ENCODE peak calls at places on chromosomes 4 and X, in four cellular contexts. One of them, this sample, is unnamed.

GRCh38 chrX:69504626-69505612 is 793 bp downstream of the NALF2 start:
- DNase-seq in ACHN: no peak
- DNase-seq in H7: peak; percentile 62
- DNase-seq in stimulated activated CD8-positive, alpha-beta memory T cell treated with anti-CD3 and anti-CD28 coated beads, Interleukin-15, amount 100 ng/mL, for 24 hours: no peak
- DNase-seq in this sample: no peak

GRCh38 chrX:130110379-130111219 is at the start of gene ELF4:
- DNase-seq in ACHN: peak; percentile 59
- DNase-seq in H7: peak; percentile 94
- DNase-seq in stimulated activated CD8-positive, alpha-beta memory T cell treated with anti-CD3 and anti-CD28 coated beads, Interleukin-15, amount 100 ng/mL, for 24 hours: no peak
- DNase-seq in this sample: peak; percentile 64

GRCh38 chr4:79964715-79965345 is 108.2 kb downstream of the ANTXR2 start:
- DNase-seq in ACHN: no peak
- DNase-seq in H7: peak; percentile 70
- DNase-seq in stimulated activated CD8-positive, alpha-beta memory T cell treated with anti-CD3 and anti-CD28 coated beads, Interleukin-15, amount 100 ng/mL, for 24 hours: no peak
- DNase-seq in this sample: no peak

GRCh38 chrX:154761977-154762528 is 611 bp upstream of the DKC1 start:
- DNase-seq in ACHN: no peak
- DNase-seq in H7: no peak
- DNase-seq in stimulated activated CD8-positive, alpha-beta memory T cell treated with anti-CD3 and anti-CD28 coated beads, Interleukin-15, amount 100 ng/mL, for 24 hours: no peak
- DNase-seq in this sample: no peak

GRCh38 chr4:158209825-158210807 is at the start of gene TMEM144:
- DNase-seq in ACHN: peak; percentile 94
- DNase-seq in H7: peak; percentile 63
- DNase-seq in stimulated activated CD8-positive, alpha-beta memory T cell treated with anti-CD3 and anti-CD28 coated beads, Interleukin-15, amount 100 ng/mL, for 24 hours: peak; percentile 3
- DNase-seq in this sample: no peak

GRCh38 chr4:25437951-25438350 is 60.9 kb downstream of the ANAPC4 start:
- DNase-seq in ACHN: no peak
- DNase-seq in H7: no peak
- DNase-seq in stimulated activated CD8-positive, alpha-beta memory T cell treated with anti-CD3 and anti-CD28 coated beads, Interleukin-15, amount 100 ng/mL, for 24 hours: no peak
- DNase-seq in this sample: no peak

GRCh38 chr4:156347412-156348075 is 393.9 kb upstream of the CTSO start:
- DNase-seq in ACHN: peak; percentile 72
- DNase-seq in H7: no peak
- DNase-seq in stimulated activated CD8-positive, alpha-beta memory T cell treated with anti-CD3 and anti-CD28 coated beads, Interleukin-15, amount 100 ng/mL, for 24 hours: no peak
- DNase-seq in this sample: no peak

GRCh38 chr4:98687876-98688275 is 29.5 kb upstream of the TSPAN5 start:
- DNase-seq in ACHN: no peak
- DNase-seq in H7: no peak
- DNase-seq in stimulated activated CD8-positive, alpha-beta memory T cell treated with anti-CD3 and anti-CD28 coated beads, Interleukin-15, amount 100 ng/mL, for 24 hours: no peak
- DNase-seq in this sample: no peak

GRCh38 chr4:113826431-113826830 is 64.9 kb upstream of the CAMK2D start:
- DNase-seq in ACHN: no peak
- DNase-seq in H7: no peak
- DNase-seq in stimulated activated CD8-positive, alpha-beta memory T cell treated with anti-CD3 and anti-CD28 coated beads, Interleukin-15, amount 100 ng/mL, for 24 hours: no peak
- DNase-seq in this sample: no peak

GRCh38 chr4:22179124-22179874 is 230.7 kb upstream of the KCNIP4 start:
- DNase-seq in ACHN: peak; percentile 78
- DNase-seq in H7: no peak
- DNase-seq in stimulated activated CD8-positive, alpha-beta memory T cell treated with anti-CD3 and anti-CD28 coated beads, Interleukin-15, amount 100 ng/mL, for 24 hours: no peak
- DNase-seq in this sample: no peak

GRCh38 chr4:169195032-169195431 is 75.7 kb downstream of the SH3RF1 start:
- DNase-seq in ACHN: no peak
- DNase-seq in H7: no peak
- DNase-seq in stimulated activated CD8-positive, alpha-beta memory T cell treated with anti-CD3 and anti-CD28 coated beads, Interleukin-15, amount 100 ng/mL, for 24 hours: no peak
- DNase-seq in this sample: no peak

GRCh38 chr4:122612540-122612939 is 8.3 kb downstream of the IL21 start:
- DNase-seq in ACHN: no peak
- DNase-seq in H7: no peak
- DNase-seq in stimulated activated CD8-positive, alpha-beta memory T cell treated with anti-CD3 and anti-CD28 coated beads, Interleukin-15, amount 100 ng/mL, for 24 hours: no peak
- DNase-seq in this sample: no peak

GRCh38 chrX:126141014-126141413 is 25.1 kb downstream of the DCAF12L2 start:
- DNase-seq in ACHN: no peak
- DNase-seq in H7: no peak
- DNase-seq in stimulated activated CD8-positive, alpha-beta memory T cell treated with anti-CD3 and anti-CD28 coated beads, Interleukin-15, amount 100 ng/mL, for 24 hours: no peak
- DNase-seq in this sample: no peak

GRCh38 chr4:89567936-89568335 is 260.3 kb upstream of the GPRIN3 start:
- DNase-seq in ACHN: no peak
- DNase-seq in H7: no peak
- DNase-seq in stimulated activated CD8-positive, alpha-beta memory T cell treated with anti-CD3 and anti-CD28 coated beads, Interleukin-15, amount 100 ng/mL, for 24 hours: no peak
- DNase-seq in this sample: no peak

GRCh38 chr4:76116821-76117220 is 31.4 kb downstream of the NUP54 start:
- DNase-seq in ACHN: no peak
- DNase-seq in H7: no peak
- DNase-seq in stimulated activated CD8-positive, alpha-beta memory T cell treated with anti-CD3 and anti-CD28 coated beads, Interleukin-15, amount 100 ng/mL, for 24 hours: no peak
- DNase-seq in this sample: no peak

GRCh38 chr4:32025840-32026459 is 1305.8 kb downstream of the PCDH7 start:
- DNase-seq in ACHN: peak; percentile 91
- DNase-seq in H7: no peak
- DNase-seq in stimulated activated CD8-positive, alpha-beta memory T cell treated with anti-CD3 and anti-CD28 coated beads, Interleukin-15, amount 100 ng/mL, for 24 hours: no peak
- DNase-seq in this sample: no peak

GRCh38 chr4:186839122-186840037 is 115.7 kb upstream of the FAT1 start:
- DNase-seq in ACHN: peak; percentile 73
- DNase-seq in H7: no peak
- DNase-seq in stimulated activated CD8-positive, alpha-beta memory T cell treated with anti-CD3 and anti-CD28 coated beads, Interleukin-15, amount 100 ng/mL, for 24 hours: no peak
- DNase-seq in this sample: no peak

GRCh38 chrX:57906790-57907189 is 3.5 kb downstream of the ZXDA start:
- DNase-seq in ACHN: peak; percentile 27
- DNase-seq in H7: no peak
- DNase-seq in stimulated activated CD8-positive, alpha-beta memory T cell treated with anti-CD3 and anti-CD28 coated beads, Interleukin-15, amount 100 ng/mL, for 24 hours: no peak
- DNase-seq in this sample: no peak

GRCh38 chrX:47186096-47186740 is 7.4 kb upstream of the UBA1 start:
- DNase-seq in ACHN: no peak
- DNase-seq in H7: no peak
- DNase-seq in stimulated activated CD8-positive, alpha-beta memory T cell treated with anti-CD3 and anti-CD28 coated beads, Interleukin-15, amount 100 ng/mL, for 24 hours: no peak
- DNase-seq in this sample: no peak

GRCh38 chr4:26342328-26343040 is 21.7 kb downstream of the RBPJ start:
- DNase-seq in ACHN: peak; percentile 83
- DNase-seq in H7: no peak
- DNase-seq in stimulated activated CD8-positive, alpha-beta memory T cell treated with anti-CD3 and anti-CD28 coated beads, Interleukin-15, amount 100 ng/mL, for 24 hours: no peak
- DNase-seq in this sample: no peak

GRCh38 chr4:123750044-123750443 is 353.4 kb downstream of the SPRY1 start:
- DNase-seq in ACHN: no peak
- DNase-seq in H7: peak; percentile 16
- DNase-seq in stimulated activated CD8-positive, alpha-beta memory T cell treated with anti-CD3 and anti-CD28 coated beads, Interleukin-15, amount 100 ng/mL, for 24 hours: no peak
- DNase-seq in this sample: no peak

GRCh38 chrX:131792356-131792749 is 230.7 kb upstream of the STK26 start:
- DNase-seq in ACHN: no peak
- DNase-seq in H7: no peak
- DNase-seq in stimulated activated CD8-positive, alpha-beta memory T cell treated with anti-CD3 and anti-CD28 coated beads, Interleukin-15, amount 100 ng/mL, for 24 hours: no peak
- DNase-seq in this sample: peak; percentile 87

GRCh38 chr4:32645653-32646052 is 1925.5 kb downstream of the PCDH7 start:
- DNase-seq in ACHN: no peak
- DNase-seq in H7: no peak
- DNase-seq in stimulated activated CD8-positive, alpha-beta memory T cell treated with anti-CD3 and anti-CD28 coated beads, Interleukin-15, amount 100 ng/mL, for 24 hours: no peak
- DNase-seq in this sample: no peak

GRCh38 chr4:122827899-122828601 is 1.4 kb downstream of the FGF2 start:
- DNase-seq in ACHN: peak; percentile 63
- DNase-seq in H7: peak; percentile 85
- DNase-seq in stimulated activated CD8-positive, alpha-beta memory T cell treated with anti-CD3 and anti-CD28 coated beads, Interleukin-15, amount 100 ng/mL, for 24 hours: no peak
- DNase-seq in this sample: no peak

GRCh38 chr4:6746721-6747689 is 31.0 kb downstream of the BLOC1S4 start:
- DNase-seq in ACHN: no peak
- DNase-seq in H7: peak; percentile 30
- DNase-seq in stimulated activated CD8-positive, alpha-beta memory T cell treated with anti-CD3 and anti-CD28 coated beads, Interleukin-15, amount 100 ng/mL, for 24 hours: no peak
- DNase-seq in this sample: no peak

GRCh38 chr4:60033826-60034225 is 1166.3 kb upstream of the ADGRL3 start:
- DNase-seq in ACHN: no peak
- DNase-seq in H7: no peak
- DNase-seq in stimulated activated CD8-positive, alpha-beta memory T cell treated with anti-CD3 and anti-CD28 coated beads, Interleukin-15, amount 100 ng/mL, for 24 hours: no peak
- DNase-seq in this sample: no peak

GRCh38 chr4:61195064-61195463 is 5.1 kb upstream of the ADGRL3 start:
- DNase-seq in ACHN: no peak
- DNase-seq in H7: no peak
- DNase-seq in stimulated activated CD8-positive, alpha-beta memory T cell treated with anti-CD3 and anti-CD28 coated beads, Interleukin-15, amount 100 ng/mL, for 24 hours: no peak
- DNase-seq in this sample: no peak

GRCh38 chrX:109974906-109975655 is 27.8 kb upstream of the TMEM164 start:
- DNase-seq in ACHN: no peak
- DNase-seq in H7: no peak
- DNase-seq in stimulated activated CD8-positive, alpha-beta memory T cell treated with anti-CD3 and anti-CD28 coated beads, Interleukin-15, amount 100 ng/mL, for 24 hours: no peak
- DNase-seq in this sample: no peak

GRCh38 chr4:54998991-54999390 is 126.4 kb downstream of the KDR start:
- DNase-seq in ACHN: no peak
- DNase-seq in H7: no peak
- DNase-seq in stimulated activated CD8-positive, alpha-beta memory T cell treated with anti-CD3 and anti-CD28 coated beads, Interleukin-15, amount 100 ng/mL, for 24 hours: no peak
- DNase-seq in this sample: no peak

GRCh38 chr4:15543537-15544195 is 74.0 kb downstream of the CC2D2A start:
- DNase-seq in ACHN: no peak
- DNase-seq in H7: peak; percentile 36
- DNase-seq in stimulated activated CD8-positive, alpha-beta memory T cell treated with anti-CD3 and anti-CD28 coated beads, Interleukin-15, amount 100 ng/mL, for 24 hours: no peak
- DNase-seq in this sample: no peak

GRCh38 chr4:120007171-120007894 is 59.3 kb downstream of the MAD2L1 start:
- DNase-seq in ACHN: no peak
- DNase-seq in H7: no peak
- DNase-seq in stimulated activated CD8-positive, alpha-beta memory T cell treated with anti-CD3 and anti-CD28 coated beads, Interleukin-15, amount 100 ng/mL, for 24 hours: no peak
- DNase-seq in this sample: no peak

GRCh38 chr4:7228734-7229133 is 36.4 kb downstream of the SORCS2 start:
- DNase-seq in ACHN: no peak
- DNase-seq in H7: no peak
- DNase-seq in stimulated activated CD8-positive, alpha-beta memory T cell treated with anti-CD3 and anti-CD28 coated beads, Interleukin-15, amount 100 ng/mL, for 24 hours: no peak
- DNase-seq in this sample: no peak

GRCh38 chrX:905828-906566 is 275.4 kb downstream of the SHOX start:
- DNase-seq in ACHN: no peak
- DNase-seq in H7: no peak
- DNase-seq in stimulated activated CD8-positive, alpha-beta memory T cell treated with anti-CD3 and anti-CD28 coated beads, Interleukin-15, amount 100 ng/mL, for 24 hours: no peak
- DNase-seq in this sample: no peak

This sample was measured in T-helper 22 cell.